ENCODE peak calls at places on chromosomes 13 and 19, in eight cellular contexts. K is T1000, Q is mucosa of descending colon, I is RPMI8226, G is Caco-2, Y is Daoy, E is kidney glomerular epithelial cell, R is MCF 10A. O is an unnamed sample.

GRCh38 chr19:33199441-33200265 is 5.5 kb downstream of the LRP3 start:
- DNase-seq in K (no peak), Q (no peak), I (no peak), G (no peak), Y (peak), E (no peak), R (no peak), O (no peak)

GRCh38 chr19:40154121-40154680 is 37.0 kb upstream of the MAP3K10 start:
- DNase-seq in K (no peak), Q (no peak), I (no peak), G (no peak), Y (no peak), E (no peak), R (no peak), O (no peak)

GRCh38 chr13:91141619-91142061 is 205.8 kb upstream of the MIR17HG start:
- DNase-seq in K (peak), Q (no peak), I (no peak), G (no peak), Y (no peak), E (no peak), R (no peak), O (peak)

GRCh38 chr13:109344552-109345157 is 441.7 kb downstream of the IRS2 start:
- DNase-seq in K (no peak), Q (no peak), I (no peak), G (no peak), Y (peak), E (peak), R (peak), O (peak)

GRCh38 chr19:19366691-19367396 is 38.6 kb upstream of the GATAD2A start:
- DNase-seq in K (peak), Q (peak), I (peak), G (peak), Y (peak), E (peak), R (peak), O (peak)

GRCh38 chr13:106034201-106034600 is 501.3 kb downstream of the EFNB2 start:
- DNase-seq in K (no peak), Q (no peak), I (no peak), G (no peak), Y (peak), E (no peak), R (peak), O (peak)

GRCh38 chr19:55647732-55648656 is at the start of gene CCDC106:
- DNase-seq in K (peak), Q (peak), I (peak), G (peak), Y (peak), E (peak), R (no peak), O (no peak)

GRCh38 chr19:55158848-55159793 is 1.6 kb upstream of the TNNI3 start:
- DNase-seq in K (peak), Q (no peak), I (no peak), G (peak), Y (peak), E (no peak), R (peak), O (no peak)

GRCh38 chr19:5271145-5271544 is 69.5 kb downstream of the PTPRS start:
- DNase-seq in K (no peak), Q (no peak), I (peak), G (no peak), Y (no peak), E (no peak), R (peak), O (no peak)

GRCh38 chr19:1481224-1481892 is 2.3 kb upstream of the C19orf25 start:
- DNase-seq in K (no peak), Q (no peak), I (no peak), G (no peak), Y (no peak), E (no peak), R (no peak), O (no peak)

GRCh38 chr13:88623150-88623549 is 952.0 kb downstream of the SLITRK5 start:
- DNase-seq in K (no peak), Q (no peak), I (no peak), G (no peak), Y (no peak), E (no peak), R (no peak), O (no peak)

GRCh38 chr13:111219306-111219705 is 101.1 kb upstream of the TEX29 start:
- DNase-seq in K (no peak), Q (peak), I (no peak), G (no peak), Y (no peak), E (no peak), R (no peak), O (peak)

GRCh38 chr13:67148219-67148583 is 81.9 kb downstream of the PCDH9 start:
- DNase-seq in K (no peak), Q (no peak), I (no peak), G (no peak), Y (no peak), E (peak), R (peak), O (peak)

GRCh38 chr19:39705578-39706188 is 1.4 kb downstream of the LGALS14 start:
- DNase-seq in K (no peak), Q (no peak), I (no peak), G (no peak), Y (no peak), E (no peak), R (no peak), O (no peak)

GRCh38 chr19:46373573-46374359 is 26.9 kb downstream of the PPP5C start:
- DNase-seq in K (peak), Q (peak), I (peak), G (peak), Y (peak), E (peak), R (peak), O (peak)

GRCh38 chr13:45511310-45512147 is 46.8 kb downstream of the COG3 start:
- DNase-seq in K (no peak), Q (peak), I (peak), G (peak), Y (peak), E (peak), R (peak), O (peak)

GRCh38 chr19:33264881-33265445 is 37.4 kb downstream of the CEBPA start:
- DNase-seq in K (no peak), Q (no peak), I (no peak), G (no peak), Y (no peak), E (no peak), R (no peak), O (no peak)

GRCh38 chr19:29798783-29799182 is 13.0 kb upstream of the CCNE1 start:
- DNase-seq in K (no peak), Q (no peak), I (no peak), G (no peak), Y (peak), E (peak), R (no peak), O (no peak)

GRCh38 chr13:75101997-75102720 is 379.8 kb downstream of the TBC1D4 start:
- DNase-seq in K (no peak), Q (no peak), I (no peak), G (no peak), Y (no peak), E (no peak), R (peak), O (peak)

GRCh38 chr19:3986260-3987041 is 1.2 kb upstream of the EEF2 start:
- DNase-seq in K (no peak), Q (peak), I (peak), G (peak), Y (peak), E (peak), R (peak), O (peak)

GRCh38 chr19:57280913-57281425 is 684 bp downstream of the ZNF460 start:
- DNase-seq in K (no peak), Q (peak), I (peak), G (no peak), Y (peak), E (no peak), R (peak), O (no peak)

O was measured in renal cortical epithelial cell.